ENCODE peak calls at places on chromosomes 5 and 9, in six cellular contexts. V is GM12891; H is RWPE1; X is HTR-8/SVneo; K is T-helper 2 cell treated with Interferon-gamma antibody and Interleukin-4, amounts not matched to agents 5 μg/mL and 100 μg/mL, for 36 hours; L is pulmonary artery endothelial cell. F is an unnamed sample.

GRCh38 chr5:96649938-96650540 is 12.1 kb upstream of the CAST start:
- DNase-seq in V (no peak), H (no peak), X (no peak), K (no peak), L (no peak), F (no peak)

GRCh38 chr5:95958308-95959014 is 3.2 kb downstream of the ELL2 start:
- DNase-seq in V (no peak), H (peak; percentile 73), X (no peak), K (no peak), L (no peak), F (no peak)

GRCh38 chr5:36450229-36451024 is 148.7 kb upstream of the RANBP3L start:
- DNase-seq in V (no peak), H (peak; percentile 52), X (no peak), K (no peak), L (no peak), F (no peak)

GRCh38 chr9:2427016-2427891 is 194.3 kb upstream of the VLDLR start:
- DNase-seq in V (no peak), H (no peak), X (no peak), K (no peak), L (no peak), F (no peak)

GRCh38 chr9:128383791-128384190 is 12.6 kb downstream of the URM1 start:
- DNase-seq in V (no peak), H (no peak), X (no peak), K (no peak), L (no peak), F (no peak)

GRCh38 chr9:136655244-136656225 is 7.2 kb upstream of the EGFL7 start:
- DNase-seq in V (no peak), H (no peak), X (no peak), K (no peak), L (peak; percentile 96), F (no peak)

GRCh38 chr5:179123491-179124328 is 63.5 kb downstream of the ZNF354C start:
- DNase-seq in V (no peak), H (no peak), X (no peak), K (no peak), L (no peak), F (no peak)

GRCh38 chr5:93893050-93893449 is 151.7 kb upstream of the POU5F2 start:
- DNase-seq in V (no peak), H (no peak), X (no peak), K (no peak), L (no peak), F (no peak)

GRCh38 chr5:3377831-3378230 is 217.8 kb upstream of the IRX1 start:
- DNase-seq in V (no peak), H (no peak), X (no peak), K (no peak), L (no peak), F (no peak)

GRCh38 chr5:99348597-99348996 is 419.8 kb upstream of the CHD1 start:
- DNase-seq in V (no peak), H (no peak), X (no peak), K (no peak), L (no peak), F (no peak)

GRCh38 chr5:143217804-143218160 is 185.7 kb downstream of the NR3C1 start:
- DNase-seq in V (no peak), H (no peak), X (no peak), K (peak; percentile 25), L (no peak), F (no peak)

GRCh38 chr5:120152472-120152871 is 311.6 kb upstream of the PRR16 start:
- DNase-seq in V (no peak), H (peak; percentile 35), X (peak; percentile 17), K (no peak), L (peak; percentile 78), F (no peak)

GRCh38 chr5:801472-801871 is 16.9 kb upstream of the ZDHHC11B start:
- DNase-seq in V (no peak), H (no peak), X (no peak), K (no peak), L (no peak), F (no peak)

GRCh38 chr5:68067353-68067752 is 148.2 kb upstream of the PIK3R1 start:
- DNase-seq in V (no peak), H (no peak), X (no peak), K (no peak), L (no peak), F (no peak)

GRCh38 chr9:77841739-77842386 is 189.7 kb downstream of the GNAQ start:
- DNase-seq in V (no peak), H (no peak), X (no peak), K (no peak), L (no peak), F (no peak)

GRCh38 chr9:114080773-114081440 is 2.8 kb upstream of the AMBP start:
- DNase-seq in V (no peak), H (no peak), X (no peak), K (no peak), L (no peak), F (no peak)

GRCh38 chr5:84825616-84826015 is 440.9 kb upstream of the EDIL3 start:
- DNase-seq in V (no peak), H (no peak), X (no peak), K (no peak), L (no peak), F (no peak)

GRCh38 chr5:35664584-35664983 is 46.9 kb downstream of the SPEF2 start:
- DNase-seq in V (no peak), H (no peak), X (no peak), K (no peak), L (no peak), F (no peak)

GRCh38 chr9:96219615-96220257 is 82.2 kb downstream of the HSD17B3 start:
- DNase-seq in V (no peak), H (peak; percentile 48), X (no peak), K (no peak), L (no peak), F (peak; percentile 91)

GRCh38 chr9:124657526-124657925 is 113.6 kb downstream of the NR6A1 start:
- DNase-seq in V (no peak), H (no peak), X (no peak), K (no peak), L (no peak), F (no peak)

GRCh38 chr5:74237746-74238145 is 402.8 kb downstream of the ENC1 start:
- DNase-seq in V (no peak), H (no peak), X (no peak), K (no peak), L (no peak), F (no peak)

GRCh38 chr9:35981704-35982103 is 23.8 kb upstream of the OR2S2 start:
- DNase-seq in V (no peak), H (no peak), X (no peak), K (no peak), L (no peak), F (no peak)

GRCh38 chr5:131272365-131273123 is 8.7 kb downstream of the CDC42SE2 start:
- DNase-seq in V (no peak), H (no peak), X (no peak), K (no peak), L (no peak), F (no peak)

GRCh38 chr5:127804886-127805426 is 101.8 kb downstream of the CCDC192 start:
- DNase-seq in V (no peak), H (no peak), X (no peak), K (no peak), L (no peak), F (no peak)

GRCh38 chr5:42811591-42812392 is at the start of gene SELENOP:
- DNase-seq in V (no peak), H (no peak), X (no peak), K (no peak), L (no peak), F (no peak)

GRCh38 chr9:19577411-19577810 is 168.6 kb downstream of the ACER2 start:
- DNase-seq in V (no peak), H (no peak), X (no peak), K (no peak), L (no peak), F (no peak)

GRCh38 chr9:114484854-114485443 is 20.3 kb downstream of the WHRN start:
- DNase-seq in V (no peak), H (peak; percentile 94), X (peak; percentile 37), K (peak; percentile 74), L (peak; percentile 27), F (no peak)

GRCh38 chr9:37938121-37938906 is 34.4 kb upstream of the SLC25A51 start:
- DNase-seq in V (no peak), H (peak; percentile 83), X (peak; percentile 67), K (no peak), L (peak; percentile 60), F (peak; percentile 87)

GRCh38 chr5:38426986-38427950 is 129.2 kb downstream of the LIFR start:
- DNase-seq in V (no peak), H (peak; percentile 55), X (no peak), K (no peak), L (no peak), F (no peak)

GRCh38 chr9:374726-375125 is 160.1 kb downstream of the DOCK8 start:
- DNase-seq in V (no peak), H (no peak), X (no peak), K (no peak), L (no peak), F (no peak)

GRCh38 chr5:143537056-143537455 is 133.6 kb upstream of the NR3C1 start:
- DNase-seq in V (no peak), H (no peak), X (no peak), K (no peak), L (no peak), F (no peak)

GRCh38 chr5:157447246-157447645 is 12.8 kb upstream of the NIPAL4 start:
- DNase-seq in V (no peak), H (no peak), X (no peak), K (no peak), L (no peak), F (no peak)

GRCh38 chr9:107870221-107870620 is 380.7 kb upstream of the KLF4 start:
- DNase-seq in V (no peak), H (no peak), X (no peak), K (no peak), L (no peak), F (no peak)

GRCh38 chr5:143168171-143168681 is 235.3 kb downstream of the NR3C1 start:
- DNase-seq in V (no peak), H (no peak), X (no peak), K (no peak), L (no peak), F (no peak)

GRCh38 chr9:87198716-87199115 is 251.4 kb upstream of the GAS1 start:
- DNase-seq in V (no peak), H (no peak), X (no peak), K (no peak), L (no peak), F (no peak)

F was measured in 8988T.